ENCODE peak calls at places on chromosomes 6 and 20, in nine cellular contexts. One of them, this sample, is unnamed.

GRCh38 chr6:132932566-132932965 is 118.2 kb downstream of the RPS12 start:
- DNase-seq in nephron progenitor cell: no peak
- DNase-seq in smooth muscle cell of the brain vasculature: no peak
- DNase-seq in lower leg skin: no peak
- DNase-seq in endodermal cell: no peak
- DNase-seq in T-helper 9 cell: no peak
- DNase-seq in right cardiac atrium: no peak
- DNase-seq in GOT3: no peak
- DNase-seq in NCI-H1417: no peak
- DNase-seq in this sample: no peak

GRCh38 chr6:73180718-73181619 is 44.3 kb downstream of the KHDC1L start:
- DNase-seq in nephron progenitor cell: peak; percentile 43
- DNase-seq in smooth muscle cell of the brain vasculature: peak; percentile 24
- DNase-seq in lower leg skin: no peak
- DNase-seq in endodermal cell: no peak
- DNase-seq in T-helper 9 cell: no peak
- DNase-seq in right cardiac atrium: peak; percentile 64
- DNase-seq in GOT3: no peak
- DNase-seq in NCI-H1417: peak; percentile 62
- DNase-seq in this sample: no peak

GRCh38 chr6:63598251-63599036 is 26.2 kb downstream of the LOC128125822 start:
- DNase-seq in nephron progenitor cell: peak; percentile 68
- DNase-seq in smooth muscle cell of the brain vasculature: no peak
- DNase-seq in lower leg skin: peak; percentile 66
- DNase-seq in endodermal cell: peak; percentile 90
- DNase-seq in T-helper 9 cell: peak; percentile 55
- DNase-seq in right cardiac atrium: peak; percentile 80
- DNase-seq in GOT3: no peak
- DNase-seq in NCI-H1417: peak; percentile 78
- DNase-seq in this sample: peak; percentile 62

GRCh38 chr20:40965671-40966070 is 63.0 kb upstream of the TOP1 start:
- DNase-seq in nephron progenitor cell: no peak
- DNase-seq in smooth muscle cell of the brain vasculature: no peak
- DNase-seq in lower leg skin: no peak
- DNase-seq in endodermal cell: no peak
- DNase-seq in T-helper 9 cell: no peak
- DNase-seq in right cardiac atrium: no peak
- DNase-seq in GOT3: no peak
- DNase-seq in NCI-H1417: no peak
- DNase-seq in this sample: no peak

GRCh38 chr20:43514062-43514971 is 6.8 kb downstream of the L3MBTL1 start:
- DNase-seq in nephron progenitor cell: peak; percentile 97
- DNase-seq in smooth muscle cell of the brain vasculature: peak; percentile 93
- DNase-seq in lower leg skin: peak; percentile 95
- DNase-seq in endodermal cell: peak; percentile 99
- DNase-seq in T-helper 9 cell: peak; percentile 82
- DNase-seq in right cardiac atrium: peak; percentile 98
- DNase-seq in GOT3: peak; percentile 91
- DNase-seq in NCI-H1417: no peak
- DNase-seq in this sample: peak; percentile 96

GRCh38 chr6:33967266-33967767 is 163.5 kb upstream of the MLN start:
- DNase-seq in nephron progenitor cell: no peak
- DNase-seq in smooth muscle cell of the brain vasculature: no peak
- DNase-seq in lower leg skin: no peak
- DNase-seq in endodermal cell: peak; percentile 26
- DNase-seq in T-helper 9 cell: no peak
- DNase-seq in right cardiac atrium: no peak
- DNase-seq in GOT3: no peak
- DNase-seq in NCI-H1417: peak; percentile 24
- DNase-seq in this sample: peak; percentile 8

GRCh38 chr6:133184798-133185380 is 56.3 kb upstream of the EYA4 start:
- DNase-seq in nephron progenitor cell: no peak
- DNase-seq in smooth muscle cell of the brain vasculature: peak; percentile 24
- DNase-seq in lower leg skin: no peak
- DNase-seq in endodermal cell: no peak
- DNase-seq in T-helper 9 cell: no peak
- DNase-seq in right cardiac atrium: no peak
- DNase-seq in GOT3: no peak
- DNase-seq in NCI-H1417: peak; percentile 47
- DNase-seq in this sample: no peak

GRCh38 chr6:166010136-166010535 is 157.5 kb downstream of the TBXT start:
- DNase-seq in nephron progenitor cell: no peak
- DNase-seq in smooth muscle cell of the brain vasculature: no peak
- DNase-seq in lower leg skin: no peak
- DNase-seq in endodermal cell: no peak
- DNase-seq in T-helper 9 cell: no peak
- DNase-seq in right cardiac atrium: no peak
- DNase-seq in GOT3: no peak
- DNase-seq in NCI-H1417: no peak
- DNase-seq in this sample: no peak

GRCh38 chr6:130933712-130934200 is 106.5 kb downstream of the SMLR1 start:
- DNase-seq in nephron progenitor cell: no peak
- DNase-seq in smooth muscle cell of the brain vasculature: no peak
- DNase-seq in lower leg skin: peak; percentile 28
- DNase-seq in endodermal cell: no peak
- DNase-seq in T-helper 9 cell: no peak
- DNase-seq in right cardiac atrium: no peak
- DNase-seq in GOT3: no peak
- DNase-seq in NCI-H1417: no peak
- DNase-seq in this sample: no peak

GRCh38 chr20:37940161-37940560 is 37.2 kb downstream of the VSTM2L start:
- DNase-seq in nephron progenitor cell: no peak
- DNase-seq in smooth muscle cell of the brain vasculature: no peak
- DNase-seq in lower leg skin: no peak
- DNase-seq in endodermal cell: peak; percentile 26
- DNase-seq in T-helper 9 cell: no peak
- DNase-seq in right cardiac atrium: no peak
- DNase-seq in GOT3: no peak
- DNase-seq in NCI-H1417: no peak
- DNase-seq in this sample: no peak

GRCh38 chr20:62668441-62669027 is 26.2 kb downstream of the SLCO4A1 start:
- DNase-seq in nephron progenitor cell: peak; percentile 83
- DNase-seq in smooth muscle cell of the brain vasculature: peak; percentile 21
- DNase-seq in lower leg skin: peak; percentile 69
- DNase-seq in endodermal cell: peak; percentile 94
- DNase-seq in T-helper 9 cell: peak; percentile 37
- DNase-seq in right cardiac atrium: peak; percentile 83
- DNase-seq in GOT3: no peak
- DNase-seq in NCI-H1417: peak; percentile 78
- DNase-seq in this sample: peak; percentile 64

GRCh38 chr6:21157186-21157929 is 436.2 kb upstream of the SOX4 start:
- DNase-seq in nephron progenitor cell: no peak
- DNase-seq in smooth muscle cell of the brain vasculature: no peak
- DNase-seq in lower leg skin: no peak
- DNase-seq in endodermal cell: no peak
- DNase-seq in T-helper 9 cell: no peak
- DNase-seq in right cardiac atrium: no peak
- DNase-seq in GOT3: no peak
- DNase-seq in NCI-H1417: peak; percentile 9
- DNase-seq in this sample: no peak

GRCh38 chr20:63273635-63274380 is 1.2 kb downstream of the ARFGAP1 start:
- DNase-seq in nephron progenitor cell: no peak
- DNase-seq in smooth muscle cell of the brain vasculature: no peak
- DNase-seq in lower leg skin: no peak
- DNase-seq in endodermal cell: no peak
- DNase-seq in T-helper 9 cell: no peak
- DNase-seq in right cardiac atrium: no peak
- DNase-seq in GOT3: no peak
- DNase-seq in NCI-H1417: no peak
- DNase-seq in this sample: no peak

GRCh38 chr20:38040276-38040675 is 6.7 kb downstream of the RPRD1B start:
- DNase-seq in nephron progenitor cell: no peak
- DNase-seq in smooth muscle cell of the brain vasculature: no peak
- DNase-seq in lower leg skin: no peak
- DNase-seq in endodermal cell: no peak
- DNase-seq in T-helper 9 cell: no peak
- DNase-seq in right cardiac atrium: no peak
- DNase-seq in GOT3: no peak
- DNase-seq in NCI-H1417: no peak
- DNase-seq in this sample: no peak

GRCh38 chr6:170274713-170275560 is 15.9 kb downstream of the DLL1 start:
- DNase-seq in nephron progenitor cell: no peak
- DNase-seq in smooth muscle cell of the brain vasculature: no peak
- DNase-seq in lower leg skin: no peak
- DNase-seq in endodermal cell: no peak
- DNase-seq in T-helper 9 cell: no peak
- DNase-seq in right cardiac atrium: no peak
- DNase-seq in GOT3: no peak
- DNase-seq in NCI-H1417: no peak
- DNase-seq in this sample: no peak

GRCh38 chr6:162736933-162737332 is 9.2 kb downstream of the PACRG start:
- DNase-seq in nephron progenitor cell: no peak
- DNase-seq in smooth muscle cell of the brain vasculature: no peak
- DNase-seq in lower leg skin: no peak
- DNase-seq in endodermal cell: no peak
- DNase-seq in T-helper 9 cell: no peak
- DNase-seq in right cardiac atrium: no peak
- DNase-seq in GOT3: no peak
- DNase-seq in NCI-H1417: no peak
- DNase-seq in this sample: no peak

GRCh38 chr6:41531591-41532582 is 14.3 kb upstream of the FOXP4 start:
- DNase-seq in nephron progenitor cell: peak; percentile 53
- DNase-seq in smooth muscle cell of the brain vasculature: peak; percentile 15
- DNase-seq in lower leg skin: peak; percentile 20
- DNase-seq in endodermal cell: peak; percentile 69
- DNase-seq in T-helper 9 cell: peak; percentile 17
- DNase-seq in right cardiac atrium: no peak
- DNase-seq in GOT3: no peak
- DNase-seq in NCI-H1417: no peak
- DNase-seq in this sample: peak; percentile 59

GRCh38 chr6:13923527-13924145 is 1.1 kb upstream of the RNF182 start:
- DNase-seq in nephron progenitor cell: no peak
- DNase-seq in smooth muscle cell of the brain vasculature: peak; percentile 70
- DNase-seq in lower leg skin: no peak
- DNase-seq in endodermal cell: no peak
- DNase-seq in T-helper 9 cell: no peak
- DNase-seq in right cardiac atrium: no peak
- DNase-seq in GOT3: peak; percentile 28
- DNase-seq in NCI-H1417: no peak
- DNase-seq in this sample: no peak

GRCh38 chr20:23078351-23078993 is 7.7 kb downstream of the CD93 start:
- DNase-seq in nephron progenitor cell: no peak
- DNase-seq in smooth muscle cell of the brain vasculature: no peak
- DNase-seq in lower leg skin: no peak
- DNase-seq in endodermal cell: no peak
- DNase-seq in T-helper 9 cell: no peak
- DNase-seq in right cardiac atrium: no peak
- DNase-seq in GOT3: no peak
- DNase-seq in NCI-H1417: no peak
- DNase-seq in this sample: no peak

GRCh38 chr6:128098000-128098581 is 197.2 kb upstream of the THEMIS start:
- DNase-seq in nephron progenitor cell: no peak
- DNase-seq in smooth muscle cell of the brain vasculature: no peak
- DNase-seq in lower leg skin: no peak
- DNase-seq in endodermal cell: no peak
- DNase-seq in T-helper 9 cell: no peak
- DNase-seq in right cardiac atrium: no peak
- DNase-seq in GOT3: no peak
- DNase-seq in NCI-H1417: no peak
- DNase-seq in this sample: no peak

GRCh38 chr6:43953794-43954310 is 173.4 kb downstream of the MRPL14 start:
- DNase-seq in nephron progenitor cell: peak; percentile 49
- DNase-seq in smooth muscle cell of the brain vasculature: no peak
- DNase-seq in lower leg skin: peak; percentile 12
- DNase-seq in endodermal cell: peak; percentile 87
- DNase-seq in T-helper 9 cell: no peak
- DNase-seq in right cardiac atrium: peak; percentile 86
- DNase-seq in GOT3: no peak
- DNase-seq in NCI-H1417: no peak
- DNase-seq in this sample: peak; percentile 17

GRCh38 chr6:63714091-63714490 is 78.5 kb downstream of the PHF3 start:
- DNase-seq in nephron progenitor cell: no peak
- DNase-seq in smooth muscle cell of the brain vasculature: no peak
- DNase-seq in lower leg skin: no peak
- DNase-seq in endodermal cell: no peak
- DNase-seq in T-helper 9 cell: no peak
- DNase-seq in right cardiac atrium: no peak
- DNase-seq in GOT3: no peak
- DNase-seq in NCI-H1417: no peak
- DNase-seq in this sample: no peak

GRCh38 chr20:20014659-20015058 is 2.5 kb upstream of the NAA20 start:
- DNase-seq in nephron progenitor cell: no peak
- DNase-seq in smooth muscle cell of the brain vasculature: no peak
- DNase-seq in lower leg skin: no peak
- DNase-seq in endodermal cell: no peak
- DNase-seq in T-helper 9 cell: no peak
- DNase-seq in right cardiac atrium: peak; percentile 73
- DNase-seq in GOT3: no peak
- DNase-seq in NCI-H1417: no peak
- DNase-seq in this sample: no peak

GRCh38 chr20:39291301-39291700 is 329.2 kb downstream of the DHX35 start:
- DNase-seq in nephron progenitor cell: no peak
- DNase-seq in smooth muscle cell of the brain vasculature: no peak
- DNase-seq in lower leg skin: peak; percentile 34
- DNase-seq in endodermal cell: no peak
- DNase-seq in T-helper 9 cell: no peak
- DNase-seq in right cardiac atrium: no peak
- DNase-seq in GOT3: peak; percentile 16
- DNase-seq in NCI-H1417: no peak
- DNase-seq in this sample: peak; percentile 58